ENCODE peak calls at places on chromosomes 7 and 10, in eight cellular contexts. One of them, this sample, is unnamed.

GRCh38 chr7:107768263-107768662 is 24.3 kb downstream of the CBLL1 start:
- DNase-seq in stimulated activated CD4-positive, alpha-beta T cell treated with anti-CD3 and anti-CD28 coated beads, TNF-alpha, amount 100 ng/mL, for 24 hours: no peak
- DNase-seq in iPS DF 19.7: no peak
- DNase-seq in suprapubic skin: no peak
- DNase-seq in HEK293T: no peak
- DNase-seq in EH: peak
- DNase-seq in CD8-positive, alpha-beta memory T cell: no peak
- DNase-seq in upper lobe of right lung: no peak
- DNase-seq in this sample: no peak

GRCh38 chr7:135653285-135654080 is 8.8 kb upstream of the STMP1 start:
- DNase-seq in iPS DF 19.7: no peak
- DNase-seq in HEK293T: no peak
- DNase-seq in upper lobe of right lung: no peak
- DNase-seq in EH: no peak
- DNase-seq in stimulated activated CD4-positive, alpha-beta T cell treated with anti-CD3 and anti-CD28 coated beads, TNF-alpha, amount 100 ng/mL, for 24 hours: no peak
- DNase-seq in suprapubic skin: no peak
- DNase-seq in CD8-positive, alpha-beta memory T cell: no peak
- DNase-seq in this sample: no peak

GRCh38 chr10:125979976-125980375 is 83.6 kb downstream of the FANK1 start:
- DNase-seq in iPS DF 19.7: no peak
- DNase-seq in EH: no peak
- DNase-seq in suprapubic skin: no peak
- DNase-seq in HEK293T: no peak
- DNase-seq in CD8-positive, alpha-beta memory T cell: no peak
- DNase-seq in stimulated activated CD4-positive, alpha-beta T cell treated with anti-CD3 and anti-CD28 coated beads, TNF-alpha, amount 100 ng/mL, for 24 hours: no peak
- DNase-seq in upper lobe of right lung: no peak
- DNase-seq in this sample: no peak

GRCh38 chr7:23654508-23654907 is 25.5 kb upstream of the FAM221A start:
- DNase-seq in upper lobe of right lung: no peak
- DNase-seq in suprapubic skin: no peak
- DNase-seq in stimulated activated CD4-positive, alpha-beta T cell treated with anti-CD3 and anti-CD28 coated beads, TNF-alpha, amount 100 ng/mL, for 24 hours: no peak
- DNase-seq in iPS DF 19.7: peak
- DNase-seq in HEK293T: peak
- DNase-seq in CD8-positive, alpha-beta memory T cell: no peak
- DNase-seq in EH: peak
- DNase-seq in this sample: no peak

GRCh38 chr7:48139461-48139860 is 31.8 kb upstream of the ABCA13 start:
- DNase-seq in HEK293T: peak
- DNase-seq in iPS DF 19.7: no peak
- DNase-seq in EH: peak
- DNase-seq in suprapubic skin: no peak
- DNase-seq in upper lobe of right lung: no peak
- DNase-seq in stimulated activated CD4-positive, alpha-beta T cell treated with anti-CD3 and anti-CD28 coated beads, TNF-alpha, amount 100 ng/mL, for 24 hours: no peak
- DNase-seq in CD8-positive, alpha-beta memory T cell: no peak
- DNase-seq in this sample: no peak

GRCh38 chr7:47380325-47381131 is 201.4 kb downstream of the TNS3 start:
- DNase-seq in EH: peak
- DNase-seq in suprapubic skin: peak
- DNase-seq in iPS DF 19.7: peak
- DNase-seq in upper lobe of right lung: peak
- DNase-seq in HEK293T: no peak
- DNase-seq in stimulated activated CD4-positive, alpha-beta T cell treated with anti-CD3 and anti-CD28 coated beads, TNF-alpha, amount 100 ng/mL, for 24 hours: no peak
- DNase-seq in CD8-positive, alpha-beta memory T cell: no peak
- DNase-seq in this sample: peak

GRCh38 chr10:7378602-7379403 is 32.0 kb downstream of the SFMBT2 start:
- DNase-seq in EH: no peak
- DNase-seq in upper lobe of right lung: no peak
- DNase-seq in suprapubic skin: no peak
- DNase-seq in stimulated activated CD4-positive, alpha-beta T cell treated with anti-CD3 and anti-CD28 coated beads, TNF-alpha, amount 100 ng/mL, for 24 hours: no peak
- DNase-seq in HEK293T: no peak
- DNase-seq in CD8-positive, alpha-beta memory T cell: peak
- DNase-seq in iPS DF 19.7: no peak
- DNase-seq in this sample: no peak

GRCh38 chr10:8138471-8138870 is 84.0 kb downstream of the GATA3 start:
- DNase-seq in stimulated activated CD4-positive, alpha-beta T cell treated with anti-CD3 and anti-CD28 coated beads, TNF-alpha, amount 100 ng/mL, for 24 hours: no peak
- DNase-seq in suprapubic skin: no peak
- DNase-seq in HEK293T: no peak
- DNase-seq in CD8-positive, alpha-beta memory T cell: no peak
- DNase-seq in EH: peak
- DNase-seq in iPS DF 19.7: no peak
- DNase-seq in upper lobe of right lung: no peak
- DNase-seq in this sample: no peak

GRCh38 chr7:106031271-106032029 is 68.4 kb downstream of the CDHR3 start:
- DNase-seq in suprapubic skin: no peak
- DNase-seq in iPS DF 19.7: no peak
- DNase-seq in CD8-positive, alpha-beta memory T cell: no peak
- DNase-seq in HEK293T: no peak
- DNase-seq in stimulated activated CD4-positive, alpha-beta T cell treated with anti-CD3 and anti-CD28 coated beads, TNF-alpha, amount 100 ng/mL, for 24 hours: no peak
- DNase-seq in upper lobe of right lung: no peak
- DNase-seq in EH: peak
- DNase-seq in this sample: no peak

GRCh38 chr10:3682745-3683144 is 102.3 kb downstream of the KLF6 start:
- DNase-seq in EH: no peak
- DNase-seq in upper lobe of right lung: no peak
- DNase-seq in iPS DF 19.7: no peak
- DNase-seq in CD8-positive, alpha-beta memory T cell: no peak
- DNase-seq in suprapubic skin: no peak
- DNase-seq in stimulated activated CD4-positive, alpha-beta T cell treated with anti-CD3 and anti-CD28 coated beads, TNF-alpha, amount 100 ng/mL, for 24 hours: no peak
- DNase-seq in HEK293T: no peak
- DNase-seq in this sample: no peak

GRCh38 chr10:45580781-45581496 is 91.6 kb downstream of the ZFAND4 start:
- DNase-seq in stimulated activated CD4-positive, alpha-beta T cell treated with anti-CD3 and anti-CD28 coated beads, TNF-alpha, amount 100 ng/mL, for 24 hours: no peak
- DNase-seq in EH: no peak
- DNase-seq in upper lobe of right lung: no peak
- DNase-seq in HEK293T: no peak
- DNase-seq in CD8-positive, alpha-beta memory T cell: no peak
- DNase-seq in suprapubic skin: no peak
- DNase-seq in iPS DF 19.7: no peak
- DNase-seq in this sample: no peak

GRCh38 chr10:89502556-89502955 is 32.8 kb downstream of the SLC16A12 start:
- DNase-seq in upper lobe of right lung: no peak
- DNase-seq in stimulated activated CD4-positive, alpha-beta T cell treated with anti-CD3 and anti-CD28 coated beads, TNF-alpha, amount 100 ng/mL, for 24 hours: no peak
- DNase-seq in EH: peak
- DNase-seq in suprapubic skin: no peak
- DNase-seq in HEK293T: no peak
- DNase-seq in iPS DF 19.7: no peak
- DNase-seq in CD8-positive, alpha-beta memory T cell: no peak
- DNase-seq in this sample: no peak

GRCh38 chr10:101224060-101224909 is 5.0 kb downstream of the LBX1 start:
- DNase-seq in HEK293T: no peak
- DNase-seq in stimulated activated CD4-positive, alpha-beta T cell treated with anti-CD3 and anti-CD28 coated beads, TNF-alpha, amount 100 ng/mL, for 24 hours: no peak
- DNase-seq in EH: no peak
- DNase-seq in CD8-positive, alpha-beta memory T cell: no peak
- DNase-seq in iPS DF 19.7: no peak
- DNase-seq in upper lobe of right lung: no peak
- DNase-seq in suprapubic skin: no peak
- DNase-seq in this sample: no peak

GRCh38 chr7:102439963-102440795 is 6.8 kb downstream of the ORAI2 start:
- DNase-seq in HEK293T: no peak
- DNase-seq in stimulated activated CD4-positive, alpha-beta T cell treated with anti-CD3 and anti-CD28 coated beads, TNF-alpha, amount 100 ng/mL, for 24 hours: no peak
- DNase-seq in upper lobe of right lung: no peak
- DNase-seq in CD8-positive, alpha-beta memory T cell: no peak
- DNase-seq in EH: peak
- DNase-seq in suprapubic skin: no peak
- DNase-seq in iPS DF 19.7: peak
- DNase-seq in this sample: peak

GRCh38 chr10:10438335-10439123 is 579.1 kb upstream of the CELF2 start:
- DNase-seq in CD8-positive, alpha-beta memory T cell: no peak
- DNase-seq in EH: no peak
- DNase-seq in stimulated activated CD4-positive, alpha-beta T cell treated with anti-CD3 and anti-CD28 coated beads, TNF-alpha, amount 100 ng/mL, for 24 hours: no peak
- DNase-seq in upper lobe of right lung: no peak
- DNase-seq in HEK293T: no peak
- DNase-seq in iPS DF 19.7: no peak
- DNase-seq in suprapubic skin: no peak
- DNase-seq in this sample: no peak

This sample was measured in cardiac septum.